ENCODE peak calls at places on chromosomes 6 and 20, in seven cellular contexts. One of them, this sample, is unnamed.

GRCh38 chr6:139744891-139745290 is 370.4 kb upstream of the CITED2 start:
- DNase-seq in hepatocyte: no peak
- DNase-seq in kidney epithelial cell: no peak
- DNase-seq in GM06990: no peak
- DNase-seq in HL-60: no peak
- DNase-seq in ascending aorta: no peak
- DNase-seq in prostate gland: no peak
- DNase-seq in this sample: no peak

GRCh38 chr6:108734336-108734922 is 113.8 kb upstream of the ARMC2 start:
- DNase-seq in hepatocyte: no peak
- DNase-seq in kidney epithelial cell: no peak
- DNase-seq in GM06990: no peak
- DNase-seq in HL-60: no peak
- DNase-seq in ascending aorta: no peak
- DNase-seq in prostate gland: no peak
- DNase-seq in this sample: no peak

GRCh38 chr6:14621518-14621917 is 503.9 kb downstream of the CD83 start:
- DNase-seq in hepatocyte: no peak
- DNase-seq in kidney epithelial cell: no peak
- DNase-seq in GM06990: no peak
- DNase-seq in HL-60: no peak
- DNase-seq in ascending aorta: no peak
- DNase-seq in prostate gland: peak
- DNase-seq in this sample: no peak

GRCh38 chr20:35319206-35320197 is 27.3 kb upstream of the FAM83C start:
- DNase-seq in hepatocyte: no peak
- DNase-seq in kidney epithelial cell: no peak
- DNase-seq in GM06990: no peak
- DNase-seq in HL-60: no peak
- DNase-seq in ascending aorta: no peak
- DNase-seq in prostate gland: no peak
- DNase-seq in this sample: no peak

GRCh38 chr6:39421383-39422225 is 99.1 kb upstream of the KCNK16 start:
- DNase-seq in hepatocyte: no peak
- DNase-seq in kidney epithelial cell: no peak
- DNase-seq in GM06990: no peak
- DNase-seq in HL-60: no peak
- DNase-seq in ascending aorta: no peak
- DNase-seq in prostate gland: no peak
- DNase-seq in this sample: no peak

GRCh38 chr20:34703061-34703572 is 1.0 kb upstream of the TP53INP2 start:
- DNase-seq in hepatocyte: no peak
- DNase-seq in kidney epithelial cell: no peak
- DNase-seq in GM06990: no peak
- DNase-seq in HL-60: no peak
- DNase-seq in ascending aorta: no peak
- DNase-seq in prostate gland: no peak
- DNase-seq in this sample: no peak

GRCh38 chr6:674406-674805 is 17.5 kb upstream of the HUS1B start:
- DNase-seq in hepatocyte: no peak
- DNase-seq in kidney epithelial cell: no peak
- DNase-seq in GM06990: no peak
- DNase-seq in HL-60: no peak
- DNase-seq in ascending aorta: no peak
- DNase-seq in prostate gland: no peak
- DNase-seq in this sample: no peak

GRCh38 chr20:18091624-18092023 is 33.9 kb upstream of the OVOL2 start:
- DNase-seq in hepatocyte: no peak
- DNase-seq in kidney epithelial cell: no peak
- DNase-seq in GM06990: no peak
- DNase-seq in HL-60: no peak
- DNase-seq in ascending aorta: no peak
- DNase-seq in prostate gland: no peak
- DNase-seq in this sample: no peak

GRCh38 chr20:21571841-21572690 is 58.2 kb upstream of the NKX2-2 start:
- DNase-seq in hepatocyte: peak
- DNase-seq in kidney epithelial cell: no peak
- DNase-seq in GM06990: no peak
- DNase-seq in HL-60: no peak
- DNase-seq in ascending aorta: no peak
- DNase-seq in prostate gland: no peak
- DNase-seq in this sample: no peak

GRCh38 chr6:3383525-3383924 is 73.3 kb downstream of the SLC22A23 start:
- DNase-seq in hepatocyte: peak
- DNase-seq in kidney epithelial cell: no peak
- DNase-seq in GM06990: peak
- DNase-seq in HL-60: no peak
- DNase-seq in ascending aorta: no peak
- DNase-seq in prostate gland: peak
- DNase-seq in this sample: no peak

GRCh38 chr20:63536241-63536977 is 767 bp downstream of the PTK6 start:
- DNase-seq in hepatocyte: no peak
- DNase-seq in kidney epithelial cell: no peak
- DNase-seq in GM06990: peak
- DNase-seq in HL-60: no peak
- DNase-seq in ascending aorta: no peak
- DNase-seq in prostate gland: no peak
- DNase-seq in this sample: no peak

GRCh38 chr6:83708546-83708969 is 343 bp downstream of the SNAP91 start:
- DNase-seq in hepatocyte: peak
- DNase-seq in kidney epithelial cell: no peak
- DNase-seq in GM06990: peak
- DNase-seq in HL-60: no peak
- DNase-seq in ascending aorta: no peak
- DNase-seq in prostate gland: peak
- DNase-seq in this sample: no peak

GRCh38 chr20:1124416-1124815 is 6.0 kb downstream of the PSMF1 start:
- DNase-seq in hepatocyte: no peak
- DNase-seq in kidney epithelial cell: no peak
- DNase-seq in GM06990: no peak
- DNase-seq in HL-60: no peak
- DNase-seq in ascending aorta: no peak
- DNase-seq in prostate gland: no peak
- DNase-seq in this sample: no peak

GRCh38 chr6:13357551-13358075 is 29.3 kb upstream of the TBC1D7 start:
- DNase-seq in hepatocyte: no peak
- DNase-seq in kidney epithelial cell: peak
- DNase-seq in GM06990: no peak
- DNase-seq in HL-60: no peak
- DNase-seq in ascending aorta: no peak
- DNase-seq in prostate gland: no peak
- DNase-seq in this sample: no peak

GRCh38 chr20:17655865-17656489 is 26.1 kb downstream of the RRBP1 start:
- DNase-seq in hepatocyte: no peak
- DNase-seq in kidney epithelial cell: no peak
- DNase-seq in GM06990: no peak
- DNase-seq in HL-60: no peak
- DNase-seq in ascending aorta: no peak
- DNase-seq in prostate gland: no peak
- DNase-seq in this sample: no peak

GRCh38 chr6:13120483-13121482 is 207.6 kb downstream of the TBC1D7 start:
- DNase-seq in hepatocyte: no peak
- DNase-seq in kidney epithelial cell: no peak
- DNase-seq in GM06990: no peak
- DNase-seq in HL-60: no peak
- DNase-seq in ascending aorta: no peak
- DNase-seq in prostate gland: no peak
- DNase-seq in this sample: no peak

GRCh38 chr6:78995346-78995745 is 82.7 kb downstream of the PHIP start:
- DNase-seq in hepatocyte: no peak
- DNase-seq in kidney epithelial cell: no peak
- DNase-seq in GM06990: no peak
- DNase-seq in HL-60: no peak
- DNase-seq in ascending aorta: no peak
- DNase-seq in prostate gland: no peak
- DNase-seq in this sample: no peak

GRCh38 chr6:75498862-75499261 is 5.3 kb upstream of the FILIP1 start:
- DNase-seq in hepatocyte: no peak
- DNase-seq in kidney epithelial cell: no peak
- DNase-seq in GM06990: no peak
- DNase-seq in HL-60: no peak
- DNase-seq in ascending aorta: no peak
- DNase-seq in prostate gland: no peak
- DNase-seq in this sample: no peak

GRCh38 chr6:26571592-26572296 is 25.0 kb upstream of the ABT1 start:
- DNase-seq in hepatocyte: peak
- DNase-seq in kidney epithelial cell: no peak
- DNase-seq in GM06990: peak
- DNase-seq in HL-60: peak
- DNase-seq in ascending aorta: no peak
- DNase-seq in prostate gland: peak
- DNase-seq in this sample: no peak

GRCh38 chr6:20997143-20997792 is 463.0 kb downstream of the CDKAL1 start:
- DNase-seq in hepatocyte: no peak
- DNase-seq in kidney epithelial cell: no peak
- DNase-seq in GM06990: no peak
- DNase-seq in HL-60: no peak
- DNase-seq in ascending aorta: no peak
- DNase-seq in prostate gland: no peak
- DNase-seq in this sample: no peak

GRCh38 chr6:56789342-56789741 is 146.7 kb upstream of the DST start:
- DNase-seq in hepatocyte: no peak
- DNase-seq in kidney epithelial cell: no peak
- DNase-seq in GM06990: no peak
- DNase-seq in HL-60: no peak
- DNase-seq in ascending aorta: no peak
- DNase-seq in prostate gland: no peak
- DNase-seq in this sample: no peak
- TF ChIP-seq CTCF in hepatocyte: no peak
- TF ChIP-seq CTCF in kidney epithelial cell: no peak
- TF ChIP-seq CTCF in GM06990: no peak
- TF ChIP-seq CTCF in HL-60: no peak
- TF ChIP-seq CTCF in ascending aorta: no peak
- TF ChIP-seq CTCF in prostate gland: no peak
- TF ChIP-seq CTCF in this sample: no peak

GRCh38 chr6:165675120-165675519 is 12.1 kb upstream of the PDE10A start:
- DNase-seq in hepatocyte: no peak
- DNase-seq in kidney epithelial cell: no peak
- DNase-seq in GM06990: no peak
- DNase-seq in HL-60: no peak
- DNase-seq in ascending aorta: no peak
- DNase-seq in prostate gland: no peak
- DNase-seq in this sample: no peak

GRCh38 chr6:165678429-165678828 is 15.4 kb upstream of the PDE10A start:
- DNase-seq in hepatocyte: no peak
- DNase-seq in kidney epithelial cell: no peak
- DNase-seq in GM06990: no peak
- DNase-seq in HL-60: no peak
- DNase-seq in ascending aorta: no peak
- DNase-seq in prostate gland: no peak
- DNase-seq in this sample: no peak

GRCh38 chr6:165674155-165675029 is 11.4 kb upstream of the PDE10A start:
- DNase-seq in hepatocyte: no peak
- DNase-seq in kidney epithelial cell: no peak
- DNase-seq in GM06990: no peak
- DNase-seq in HL-60: no peak
- DNase-seq in ascending aorta: no peak
- DNase-seq in prostate gland: no peak
- DNase-seq in this sample: no peak

GRCh38 chr6:165677091-165677490 is 14.1 kb upstream of the PDE10A start:
- DNase-seq in hepatocyte: no peak
- DNase-seq in kidney epithelial cell: no peak
- DNase-seq in GM06990: no peak
- DNase-seq in HL-60: no peak
- DNase-seq in ascending aorta: no peak
- DNase-seq in prostate gland: no peak
- DNase-seq in this sample: no peak

GRCh38 chr6:165676435-165677068 is 13.5 kb upstream of the PDE10A start:
- DNase-seq in hepatocyte: no peak
- DNase-seq in kidney epithelial cell: no peak
- DNase-seq in GM06990: no peak
- DNase-seq in HL-60: no peak
- DNase-seq in ascending aorta: no peak
- DNase-seq in prostate gland: no peak
- DNase-seq in this sample: no peak
- TF ChIP-seq CTCF in hepatocyte: no peak
- TF ChIP-seq CTCF in kidney epithelial cell: no peak
- TF ChIP-seq CTCF in GM06990: no peak
- TF ChIP-seq CTCF in HL-60: no peak
- TF ChIP-seq CTCF in ascending aorta: no peak
- TF ChIP-seq CTCF in prostate gland: no peak
- TF ChIP-seq CTCF in this sample: no peak

DNA sequence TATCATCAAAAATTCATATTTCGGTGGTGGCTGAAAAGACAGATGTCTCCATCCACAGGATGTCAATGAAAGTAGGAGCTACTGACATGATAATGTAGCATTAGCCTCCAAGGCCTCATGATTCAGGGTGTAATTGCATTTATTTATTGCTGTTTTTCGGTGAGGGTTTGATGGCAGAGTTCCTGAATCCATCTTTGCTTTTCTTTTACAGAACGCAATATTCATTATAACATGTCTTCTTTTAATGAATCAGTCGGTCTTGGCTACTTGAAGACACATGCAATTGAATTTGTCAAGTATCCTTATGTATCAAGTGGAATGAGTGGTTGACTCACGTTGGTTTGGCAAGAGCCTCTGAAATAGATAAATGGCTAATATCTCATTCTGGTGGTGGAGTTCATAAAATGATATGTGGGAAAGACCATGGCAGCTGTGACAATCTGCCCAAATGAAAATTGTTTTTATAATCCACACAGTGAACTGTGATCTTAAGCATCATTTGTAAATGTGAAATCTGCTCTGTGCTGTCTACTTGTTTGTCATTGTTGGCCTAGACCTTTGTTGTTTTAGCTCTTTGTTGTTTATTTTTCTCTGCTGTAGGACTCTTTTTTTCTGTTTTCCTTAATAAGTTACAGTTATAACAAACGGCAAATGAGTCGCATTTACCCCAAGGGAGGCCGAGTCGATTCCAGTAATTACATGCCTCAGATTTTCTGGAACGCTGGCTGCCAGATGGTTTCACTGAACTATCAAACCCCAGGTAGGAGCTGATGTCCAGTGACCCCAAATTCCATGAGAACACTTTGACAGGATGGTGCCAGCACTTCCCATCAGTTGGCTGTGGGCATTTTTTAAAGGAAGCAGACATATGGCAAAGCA is 105.7 kb upstream of the LAMP5 start:
- DNase-seq in hepatocyte: no peak
- DNase-seq in kidney epithelial cell: no peak
- DNase-seq in GM06990: no peak
- DNase-seq in HL-60: no peak
- DNase-seq in ascending aorta: no peak
- DNase-seq in prostate gland: no peak
- DNase-seq in this sample: no peak
- TF ChIP-seq CTCF in hepatocyte: no peak
- TF ChIP-seq CTCF in kidney epithelial cell: no peak
- TF ChIP-seq CTCF in GM06990: no peak
- TF ChIP-seq CTCF in HL-60: no peak
- TF ChIP-seq CTCF in ascending aorta: no peak
- TF ChIP-seq CTCF in prostate gland: no peak
- TF ChIP-seq CTCF in this sample: peak

DNA sequence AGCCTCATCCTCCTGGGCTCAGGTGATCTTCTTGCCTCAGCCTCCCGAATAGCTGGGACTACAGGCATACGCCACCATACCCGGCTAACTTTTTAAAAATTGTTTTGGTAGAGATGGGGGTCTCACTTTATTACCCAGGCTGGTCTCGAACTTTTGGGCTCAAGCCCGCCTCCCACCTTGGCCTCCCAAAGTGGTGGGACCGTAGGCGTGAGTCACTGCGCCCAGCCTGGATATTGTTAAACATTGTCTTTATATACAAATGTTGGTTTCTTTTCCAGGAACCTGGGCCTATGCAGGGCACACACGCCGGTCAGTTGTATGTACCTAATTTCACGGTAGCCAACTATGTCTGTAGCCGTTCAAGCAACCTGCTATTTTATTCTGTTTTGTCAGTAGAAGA is 60.1 kb downstream of the SYNJ2 start:
- DNase-seq in hepatocyte: no peak
- DNase-seq in kidney epithelial cell: no peak
- DNase-seq in GM06990: no peak
- DNase-seq in HL-60: no peak
- DNase-seq in ascending aorta: no peak
- DNase-seq in prostate gland: no peak
- DNase-seq in this sample: no peak
- TF ChIP-seq CTCF in hepatocyte: no peak
- TF ChIP-seq CTCF in kidney epithelial cell: no peak
- TF ChIP-seq CTCF in GM06990: no peak
- TF ChIP-seq CTCF in HL-60: no peak
- TF ChIP-seq CTCF in ascending aorta: no peak
- TF ChIP-seq CTCF in prostate gland: no peak
- TF ChIP-seq CTCF in this sample: no peak